ENCODE peak calls at places on chromosomes 13 and 19, in five cellular contexts. R is neuronal stem cell, U is HCT116, K is SK-N-SH, D is IMR-90. C is an unnamed sample.

GRCh38 chr13:41700790-41701310 is 243.5 kb downstream of the RGCC start:
- DNase-seq in R (no peak), U (no peak), K (peak; percentile 9), D (peak; percentile 66), C (no peak)

GRCh38 chr13:42047561-42048322 is 706 bp upstream of the DGKH start:
- DNase-seq in R (peak; percentile 51), U (peak; percentile 12), K (peak; percentile 71), D (peak; percentile 70), C (peak; percentile 83)

GRCh38 chr19:42040031-42040430 is 30.0 kb downstream of the GRIK5 start:
- DNase-seq in R (no peak), U (no peak), K (no peak), D (no peak), C (no peak)

GRCh38 chr19:6530385-6531162 is at the start of gene TNFSF9:
- DNase-seq in R (peak; percentile 84), U (peak; percentile 70), K (peak; percentile 90), D (peak; percentile 59), C (peak; percentile 93)

GRCh38 chr19:4174212-4174894 is 8.0 kb downstream of the SIRT6 start:
- DNase-seq in R (no peak), U (no peak), K (no peak), D (no peak), C (no peak)

GRCh38 chr19:3698386-3698950 is 1.8 kb downstream of the PIP5K1C start:
- DNase-seq in R (no peak), U (no peak), K (peak; percentile 49), D (peak; percentile 28), C (no peak)

GRCh38 chr13:45167611-45168554 is 33.0 kb downstream of the KCTD4 start:
- DNase-seq in R (no peak), U (peak; percentile 85), K (no peak), D (no peak), C (no peak)

GRCh38 chr13:114047358-114047881 is 73.5 kb upstream of the C13orf46 start:
- DNase-seq in R (no peak), U (no peak), K (no peak), D (peak; percentile 43), C (no peak)

GRCh38 chr13:29411493-29411892 is 184.0 kb downstream of the SLC7A1 start:
- DNase-seq in R (no peak), U (no peak), K (no peak), D (no peak), C (no peak)

GRCh38 chr13:27281420-27281819 is 10.8 kb downstream of the RASL11A start:
- DNase-seq in R (no peak), U (no peak), K (no peak), D (no peak), C (no peak)

GRCh38 chr13:33017410-33017929 is 1.2 kb downstream of the KL start:
- DNase-seq in R (no peak), U (no peak), K (no peak), D (peak; percentile 6), C (no peak)

GRCh38 chr19:35310331-35310730 is 18.4 kb downstream of the MAG start:
- DNase-seq in R (no peak), U (no peak), K (no peak), D (no peak), C (no peak)

GRCh38 chr19:52398091-52398461 is 427 bp downstream of the ZNF528 start:
- DNase-seq in R (no peak), U (no peak), K (peak; percentile 64), D (peak; percentile 1), C (no peak)

DNA sequence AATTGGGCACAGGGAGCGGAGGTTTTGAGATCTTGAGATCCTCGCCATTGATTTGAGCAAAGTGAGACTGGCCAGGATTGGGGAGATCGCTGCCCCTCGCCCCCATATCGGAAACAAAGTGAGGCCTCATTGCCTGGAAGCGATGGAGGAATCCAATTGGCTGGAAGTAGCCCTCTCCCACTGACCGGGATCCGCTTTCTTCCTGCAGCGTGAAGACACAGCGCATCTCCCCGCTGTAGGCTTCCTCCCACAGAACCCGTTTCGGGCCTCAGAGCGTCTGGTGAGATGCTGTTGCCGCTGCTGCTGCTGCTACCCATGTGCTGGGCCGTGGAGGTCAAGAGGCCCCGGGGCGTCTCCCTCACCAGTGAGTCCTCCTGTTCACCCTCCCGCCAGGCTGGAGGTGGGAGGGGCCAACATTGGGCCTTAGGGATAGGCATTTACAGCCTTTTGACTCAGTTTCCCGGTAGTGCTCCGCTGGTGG is 438 bp downstream of the PRKCSH start:
- DNase-seq in R (no peak), U (no peak), K (peak; percentile 53), D (peak; percentile 31), C (peak; percentile 88)
- H3K9ac ChIP-seq in R (peak overlapping the region; percentile 94), U (peak overlapping the region; percentile 98), K (peak overlapping the region; percentile 76), D (peak overlapping the region; percentile 82), C (peak overlapping the region; percentile 72)

DNA sequence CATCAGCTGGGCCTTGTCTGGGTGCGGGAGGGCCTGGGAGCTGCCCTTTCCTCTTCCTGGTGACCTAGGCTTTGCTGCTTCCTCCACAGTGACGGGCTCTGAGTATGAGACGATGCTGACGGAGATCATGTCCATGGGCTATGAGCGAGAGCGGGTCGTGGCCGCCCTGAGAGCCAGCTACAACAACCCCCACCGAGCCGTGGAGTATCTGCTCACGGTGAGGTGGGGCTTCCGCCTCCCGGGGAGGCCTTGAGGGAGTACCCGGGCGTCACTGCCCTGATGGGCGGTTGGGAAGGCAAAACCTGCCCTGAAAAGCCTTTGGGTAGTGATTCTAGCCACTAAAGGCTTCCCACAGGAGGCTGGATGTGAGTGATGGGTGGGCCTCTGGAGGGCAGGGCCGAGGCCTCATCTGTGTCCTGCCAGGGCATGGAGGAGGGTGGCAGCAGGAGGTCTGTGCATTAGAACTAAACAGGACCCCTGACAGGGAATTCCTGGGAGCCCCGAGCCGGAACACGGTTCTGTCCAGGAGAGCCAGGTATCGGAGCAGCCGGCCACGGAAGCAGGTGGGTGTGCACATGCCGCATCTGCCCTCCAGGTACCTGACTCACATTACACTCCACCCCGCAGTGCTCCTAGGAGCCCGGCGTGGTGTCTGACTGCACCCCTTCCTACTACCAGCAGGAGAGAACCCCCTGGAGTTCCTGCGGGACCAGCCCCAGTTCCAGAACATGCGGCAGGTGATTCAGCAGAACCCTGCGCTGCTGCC is 3.1 kb downstream of the RAD23A start:
- DNase-seq in R (no peak), U (no peak), K (no peak), D (no peak), C (peak; percentile 75)
- H3K4me1 ChIP-seq in R (peaks cover 6% of the 10 kb centered on the region), U (peaks cover 3% of the 10 kb centered on the region), K (peaks cover 31% of the 10 kb centered on the region), D (peaks cover 16% of the 10 kb centered on the region), C (peaks cover 14% of the 10 kb centered on the region)

GRCh38 chr19:29624489-29625210 is 18.6 kb downstream of the POP4 start:
- DNase-seq in R (no peak), U (no peak), K (no peak), D (peak; percentile 4), C (peak; percentile 18)
- H3K9ac ChIP-seq in R (no peak overlapping the region), U (no peak overlapping the region), K (no peak overlapping the region), D (no peak overlapping the region), C (no peak overlapping the region)

GRCh38 chr19:1017115-1017905 is 3.6 kb downstream of the TMEM259 start:
- DNase-seq in R (no peak), U (no peak), K (no peak), D (no peak), C (peak; percentile 84)
- H3K4me1 ChIP-seq in R (peaks cover 37% of the 10 kb centered on the region), U (peaks cover 37% of the 10 kb centered on the region), K (peaks cover 26% of the 10 kb centered on the region), D (peaks cover 33% of the 10 kb centered on the region), C (peaks cover 46% of the 10 kb centered on the region)

C was measured in kidney.